ENCODE peak calls at places on chromosome 12, in seven cellular contexts. S, B, Q, D, E, J and O are unnamed samples.

GRCh38 chr12:75554556-75554880 is 43.1 kb upstream of the KRR1 start:
- DNase-seq in S (no peak), B (no peak), Q (no peak), D (no peak), E (no peak), J (no peak), O (no peak)

GRCh38 chr12:54749191-54749818 is 101.1 kb upstream of the DCD start:
- DNase-seq in S (no peak), B (peak; percentile 47), Q (peak; percentile 49), D (peak; percentile 72), E (no peak), J (peak; percentile 48), O (peak; percentile 37)

GRCh38 chr12:40222247-40222646 is 2.5 kb upstream of the LRRK2 start:
- DNase-seq in S (no peak), B (no peak), Q (no peak), D (no peak), E (no peak), J (no peak), O (no peak)

GRCh38 chr12:666766-667308 is 3.6 kb upstream of the NINJ2 start:
- DNase-seq in S (no peak), B (peak; percentile 40), Q (no peak), D (peak; percentile 72), E (no peak), J (no peak), O (no peak)

GRCh38 chr12:3835914-3836313 is 37.3 kb downstream of the PARP11 start:
- DNase-seq in S (no peak), B (no peak), Q (no peak), D (no peak), E (no peak), J (no peak), O (no peak)

GRCh38 chr12:79691299-79692248 is 810 bp upstream of the PAWR start:
- DNase-seq in S (peak; percentile 6), B (peak; percentile 93), Q (no peak), D (peak; percentile 61), E (peak; percentile 47), J (no peak), O (no peak)

GRCh38 chr12:113664224-113664681 is 192.6 kb upstream of the LHX5 start:
- DNase-seq in S (no peak), B (no peak), Q (peak; percentile 81), D (no peak), E (no peak), J (no peak), O (no peak)

GRCh38 chr12:20188930-20189653 is 179.2 kb upstream of the PDE3A start:
- DNase-seq in S (no peak), B (no peak), Q (no peak), D (no peak), E (no peak), J (no peak), O (no peak)

GRCh38 chr12:3304436-3305135 is 186.4 kb upstream of the PRMT8 start:
- DNase-seq in S (no peak), B (peak; percentile 85), Q (no peak), D (no peak), E (peak; percentile 12), J (peak; percentile 76), O (no peak)

GRCh38 chr12:131975228-131975627 is 25.5 kb downstream of the EP400 start:
- DNase-seq in S (no peak), B (no peak), Q (no peak), D (no peak), E (no peak), J (no peak), O (no peak)

GRCh38 chr12:26921886-26922285 is 15.9 kb downstream of the INTS13 start:
- DNase-seq in S (no peak), B (no peak), Q (no peak), D (no peak), E (no peak), J (no peak), O (no peak)

GRCh38 chr12:94041833-94042232 is 106.5 kb upstream of the PLXNC1 start:
- DNase-seq in S (no peak), B (no peak), Q (peak; percentile 32), D (no peak), E (no peak), J (no peak), O (no peak)

GRCh38 chr12:93626160-93626559 is 51.0 kb upstream of the CRADD start:
- DNase-seq in S (no peak), B (peak; percentile 34), Q (no peak), D (no peak), E (peak; percentile 69), J (no peak), O (no peak)

GRCh38 chr12:113983777-113984448 is 17.8 kb upstream of the RBM19 start:
- DNase-seq in S (no peak), B (no peak), Q (no peak), D (no peak), E (no peak), J (no peak), O (no peak)

GRCh38 chr12:66594688-66595087 is 84.2 kb downstream of the GRIP1 start:
- DNase-seq in S (no peak), B (no peak), Q (no peak), D (no peak), E (peak; percentile 4), J (no peak), O (no peak)

GRCh38 chr12:93676408-93677194 is 574 bp upstream of the CRADD start:
- DNase-seq in S (no peak), B (no peak), Q (no peak), D (no peak), E (no peak), J (no peak), O (no peak)

GRCh38 chr12:52464921-52465320 is 8.7 kb downstream of the KRT6C start:
- DNase-seq in S (no peak), B (no peak), Q (no peak), D (no peak), E (no peak), J (no peak), O (no peak)

GRCh38 chr12:126219139-126219538 is 1153.9 kb downstream of the AACS start:
- DNase-seq in S (no peak), B (no peak), Q (no peak), D (no peak), E (no peak), J (no peak), O (no peak)

GRCh38 chr12:130155416-130156073 is 6.7 kb upstream of the FZD10 start:
- DNase-seq in S (no peak), B (no peak), Q (no peak), D (no peak), E (no peak), J (no peak), O (no peak)

GRCh38 chr12:14314801-14315200 is 50.7 kb upstream of the ATF7IP start:
- DNase-seq in S (no peak), B (no peak), Q (no peak), D (no peak), E (no peak), J (no peak), O (no peak)

GRCh38 chr12:94616217-94616729 is 34.1 kb downstream of the TMCC3 start:
- DNase-seq in S (no peak), B (no peak), Q (no peak), D (peak; percentile 69), E (peak; percentile 71), J (no peak), O (no peak)

GRCh38 chr12:80195143-80195726 is 95.9 kb downstream of the OTOGL start:
- DNase-seq in S (no peak), B (peak; percentile 86), Q (peak; percentile 51), D (peak; percentile 26), E (no peak), J (no peak), O (no peak)

GRCh38 chr12:95066091-95066855 is 7.1 kb downstream of the NR2C1 start:
- DNase-seq in S (no peak), B (no peak), Q (no peak), D (no peak), E (no peak), J (no peak), O (no peak)

GRCh38 chr12:93336344-93336743 is 41.4 kb upstream of the NUDT4 start:
- DNase-seq in S (no peak), B (peak; percentile 22), Q (no peak), D (no peak), E (no peak), J (no peak), O (no peak)

GRCh38 chr12:121590476-121591143 is 9.8 kb upstream of the KDM2B start:
- DNase-seq in S (no peak), B (peak; percentile 69), Q (no peak), D (no peak), E (no peak), J (no peak), O (peak; percentile 71)